ENCODE peak calls at places on chromosome 15, in nine cellular contexts. U, E, M, I, L, Z, V, P and D are unnamed samples. For H3K4me1, the result is how much of the 10 kb centered on the place peaks cover.

GRCh38 chr15:63902671-63903035 is 68.9 kb upstream of the HERC1 start:
- DNase-seq in U (no peak), E (no peak), M (peak), I (no peak), L (no peak), Z (no peak), V (no peak), P (no peak), D (no peak)

GRCh38 chr15:31267161-31268107 is 59.2 kb upstream of the KLF13 start:
- DNase-seq in U (peak), E (no peak), M (no peak), I (no peak), L (peak), Z (no peak), V (no peak), P (no peak), D (peak)

GRCh38 chr15:51132384-51133139 is 37.9 kb upstream of the TNFAIP8L3 start:
- DNase-seq in U (peak), E (peak), M (peak), I (peak), L (no peak), Z (no peak), V (peak), P (no peak), D (no peak)

GRCh38 chr15:62624541-62625399 is 417.8 kb upstream of the TPM1 start:
- DNase-seq in U (no peak), E (no peak), M (peak), I (peak), L (no peak), Z (no peak), V (no peak), P (no peak), D (peak)

GRCh38 chr15:100094127-100094510 is 247.7 kb downstream of the ADAMTS17 start:
- DNase-seq in U (no peak), E (no peak), M (no peak), I (peak), L (peak), Z (no peak), V (no peak), P (no peak), D (no peak)

GRCh38 chr15:58934521-58934920 is 1.0 kb upstream of the SLTM start:
- DNase-seq in U (peak), E (no peak), M (no peak), I (no peak), L (no peak), Z (no peak), V (no peak), P (no peak), D (no peak)

GRCh38 chr15:101641894-101642293 is 10.3 kb downstream of the TM2D3 start:
- DNase-seq in U (peak), E (no peak), M (no peak), I (peak), L (no peak), Z (peak), V (no peak), P (no peak), D (peak)

GRCh38 chr15:35603298-35603697 is 57.3 kb upstream of the DPH6 start:
- DNase-seq in U (no peak), E (no peak), M (no peak), I (peak), L (no peak), Z (no peak), V (no peak), P (no peak), D (no peak)

GRCh38 chr15:83306561-83306960 is 22.1 kb upstream of the BNC1 start:
- DNase-seq in U (no peak), E (no peak), M (no peak), I (peak), L (no peak), Z (no peak), V (no peak), P (no peak), D (no peak)

GRCh38 chr15:37098468-37099320 is 1.7 kb downstream of the MEIS2 start:
- DNase-seq in U (peak), E (no peak), M (peak), I (no peak), L (no peak), Z (no peak), V (peak), P (no peak), D (no peak)

GRCh38 chr15:58521293-58521991 is 89.7 kb downstream of the LIPC start:
- DNase-seq in U (no peak), E (no peak), M (peak), I (peak), L (peak), Z (no peak), V (peak), P (peak), D (no peak)

GRCh38 chr15:43465105-43465504 is 27.9 kb downstream of the TP53BP1 start:
- DNase-seq in U (no peak), E (no peak), M (no peak), I (peak), L (no peak), Z (no peak), V (no peak), P (no peak), D (no peak)

GRCh38 chr15:61034793-61035710 is 194.1 kb downstream of the RORA start:
- DNase-seq in U (no peak), E (no peak), M (no peak), I (peak), L (no peak), Z (no peak), V (no peak), P (no peak), D (no peak)

GRCh38 chr15:83380026-83380425 is 67.1 kb upstream of the SH3GL3 start:
- DNase-seq in U (no peak), E (no peak), M (no peak), I (peak), L (no peak), Z (no peak), V (no peak), P (no peak), D (no peak)

GRCh38 chr15:37125143-37125542 is 24.8 kb upstream of the MEIS2 start:
- DNase-seq in U (no peak), E (no peak), M (peak), I (no peak), L (no peak), Z (no peak), V (no peak), P (no peak), D (no peak)

GRCh38 chr15:70830615-70831014 is 23.3 kb downstream of the LARP6 start:
- DNase-seq in U (no peak), E (no peak), M (no peak), I (no peak), L (no peak), Z (no peak), V (peak), P (no peak), D (no peak)

GRCh38 chr15:44971036-44971435 is 14.5 kb downstream of the TERB2 start:
- DNase-seq in U (no peak), E (no peak), M (no peak), I (no peak), L (no peak), Z (no peak), V (no peak), P (no peak), D (no peak)

GRCh38 chr15:62809106-62809967 is 233.2 kb upstream of the TPM1 start:
- DNase-seq in U (no peak), E (no peak), M (no peak), I (peak), L (no peak), Z (no peak), V (no peak), P (no peak), D (no peak)

GRCh38 chr15:22884344-22884743 is 45.9 kb downstream of the NIPA2 start:
- DNase-seq in U (peak), E (no peak), M (peak), I (no peak), L (peak), Z (no peak), V (peak), P (no peak), D (peak)

GRCh38 chr15:77851696-77852095 is 219.0 kb upstream of the LINGO1 start:
- DNase-seq in U (no peak), E (no peak), M (no peak), I (no peak), L (peak), Z (no peak), V (peak), P (no peak), D (no peak)

GRCh38 chr15:31349233-31350141 is 22.9 kb downstream of the KLF13 start:
- DNase-seq in U (no peak), E (no peak), M (no peak), I (no peak), L (no peak), Z (no peak), V (no peak), P (no peak), D (no peak)

GRCh38 chr15:59317211-59317610 is 55.5 kb downstream of the MYO1E start:
- DNase-seq in U (no peak), E (no peak), M (no peak), I (peak), L (no peak), Z (no peak), V (no peak), P (no peak), D (no peak)

GRCh38 chr15:99749386-99749785 is 16.1 kb upstream of the LYSMD4 start:
- DNase-seq in U (no peak), E (no peak), M (no peak), I (peak), L (no peak), Z (no peak), V (no peak), P (no peak), D (no peak)

GRCh38 chr15:77535845-77536244 is 96.9 kb downstream of the LINGO1 start:
- DNase-seq in U (peak), E (no peak), M (no peak), I (no peak), L (peak), Z (no peak), V (no peak), P (no peak), D (no peak)

GRCh38 chr15:72774696-72775383 is 8.7 kb downstream of the ADPGK start:
- DNase-seq in U (peak), E (no peak), M (no peak), I (no peak), L (no peak), Z (no peak), V (no peak), P (no peak), D (no peak)

GRCh38 chr15:98312913-98313312 is 335.4 kb upstream of the IGF1R start:
- DNase-seq in U (no peak), E (no peak), M (no peak), I (no peak), L (no peak), Z (no peak), V (no peak), P (no peak), D (no peak)

GRCh38 chr15:101207867-101208288 is 44.0 kb downstream of the CHSY1 start:
- DNase-seq in U (no peak), E (no peak), M (peak), I (peak), L (no peak), Z (no peak), V (no peak), P (no peak), D (no peak)

GRCh38 chr15:28094732-28095521 is 4.2 kb downstream of the OCA2 start:
- DNase-seq in U (no peak), E (no peak), M (peak), I (no peak), L (peak), Z (no peak), V (peak), P (no peak), D (peak)

GRCh38 chr15:25091421-25092158 is 136.8 kb downstream of the SNRPN start:
- DNase-seq in U (no peak), E (no peak), M (no peak), I (no peak), L (no peak), Z (no peak), V (no peak), P (no peak), D (no peak)

GRCh38 chr15:40871749-40872617 is 2.1 kb downstream of the RHOV start:
- DNase-seq in U (no peak), E (no peak), M (no peak), I (no peak), L (peak), Z (no peak), V (peak), P (no peak), D (no peak)

GRCh38 chr15:28021281-28022039 is 77.7 kb downstream of the OCA2 start:
- DNase-seq in U (no peak), E (no peak), M (peak), I (peak), L (peak), Z (no peak), V (peak), P (no peak), D (no peak)

GRCh38 chr15:78456391-78456790 is 18.4 kb downstream of the IREB2 start:
- DNase-seq in U (no peak), E (no peak), M (peak), I (no peak), L (no peak), Z (no peak), V (no peak), P (no peak), D (no peak)

GRCh38 chr15:25182098-25182478 is 227.3 kb downstream of the SNRPN start:
- DNase-seq in U (no peak), E (no peak), M (no peak), I (no peak), L (peak), Z (no peak), V (peak), P (no peak), D (no peak)

GRCh38 chr15:77819271-77819806 is 186.6 kb upstream of the LINGO1 start:
- DNase-seq in U (no peak), E (no peak), M (no peak), I (no peak), L (no peak), Z (no peak), V (no peak), P (no peak), D (no peak)

DNA sequence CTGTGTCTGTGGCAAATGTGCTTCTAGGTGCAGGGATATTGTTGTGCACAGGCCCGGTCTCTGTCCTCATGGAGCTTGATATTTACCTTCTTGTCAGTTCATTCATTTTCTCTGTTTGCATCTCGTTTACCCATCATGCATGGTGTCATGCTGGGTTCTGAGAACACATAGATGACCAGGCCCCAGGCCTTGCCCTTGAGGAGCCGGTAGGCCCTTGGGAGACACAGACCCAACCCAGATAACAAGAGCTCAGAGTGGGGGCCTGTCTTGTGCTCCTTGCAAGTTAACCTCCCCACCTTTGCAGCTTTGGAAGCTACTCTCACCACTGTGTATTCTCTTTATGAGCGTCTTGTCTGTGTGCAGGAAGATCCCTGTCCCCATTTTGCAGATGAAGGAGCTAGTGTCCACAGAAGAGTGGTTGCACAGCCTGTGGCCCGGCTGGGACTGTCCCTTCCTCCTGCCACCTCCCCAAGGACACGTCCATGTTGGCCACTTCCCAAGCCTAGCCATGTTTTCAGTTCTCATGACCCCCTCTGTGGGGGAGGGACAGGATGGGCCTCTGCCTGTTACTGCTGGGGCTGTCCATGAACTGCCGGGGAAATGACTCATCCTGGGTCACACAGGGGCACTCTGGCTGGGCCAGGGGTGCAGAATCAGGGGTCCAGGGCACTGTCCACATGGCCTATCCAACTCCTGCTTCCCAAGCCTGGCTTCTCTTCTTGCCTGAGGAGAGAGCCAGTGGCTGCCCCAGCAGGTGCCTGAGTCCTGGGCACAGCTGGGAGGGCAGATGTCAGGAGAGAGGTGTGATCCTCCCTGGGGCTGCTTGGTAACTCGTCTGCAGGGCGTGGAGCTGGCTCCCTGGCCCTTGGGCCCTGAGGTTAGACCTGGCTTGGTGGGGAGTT is 3.4 kb downstream of the SNX33 start:
- DNase-seq in U (no peak), E (no peak), M (peak), I (peak), L (no peak), Z (no peak), V (peak), P (peak), D (no peak)
- H3K4me3 ChIP-seq in U (no peak), E (peak), M (no peak), I (peak), L (peak), Z (no peak), V (peak), P (peak), D (no peak)

GRCh38 chr15:73984208-73984979 is 7.7 kb downstream of the STOML1 start:
- DNase-seq in U (no peak), E (no peak), M (no peak), I (no peak), L (peak), Z (no peak), V (no peak), P (no peak), D (no peak)
- H3K4me1 ChIP-seq in U (under half), E (under half), M (under half), I (half or more), L (half or more), Z (under half), V (under half), P (half or more), D (under half)

DNA sequence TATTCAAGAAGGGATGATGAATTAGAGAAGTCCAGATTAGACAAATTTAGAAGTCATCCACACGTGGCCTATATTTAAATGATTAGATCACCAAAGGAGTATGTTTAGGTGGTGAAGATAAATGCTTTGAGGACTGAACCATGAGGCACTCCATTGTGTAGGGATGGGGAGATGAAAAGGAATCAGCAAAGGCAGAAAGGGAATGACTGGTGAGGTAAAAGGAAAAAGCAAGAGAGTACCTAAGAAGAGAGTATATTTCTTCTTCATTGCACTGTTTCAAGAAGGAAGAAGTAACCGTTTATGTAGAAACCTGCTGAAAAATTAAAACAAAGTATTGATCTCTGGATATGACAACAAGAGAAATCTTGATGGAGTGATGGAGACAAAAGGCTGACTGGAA is 40.7 kb downstream of the DENND4A start:
- DNase-seq in U (no peak), E (no peak), M (no peak), I (no peak), L (no peak), Z (no peak), V (no peak), P (no peak), D (no peak)
- H3K27ac ChIP-seq in U (no peak), E (no peak), M (no peak), I (no peak), L (no peak), Z (no peak), V (no peak), P (no peak), D (no peak)

GRCh38 chr15:75193976-75194375 is 7.7 kb upstream of the C15orf39 start:
- DNase-seq in U (no peak), E (no peak), M (no peak), I (no peak), L (no peak), Z (no peak), V (no peak), P (no peak), D (no peak)

GRCh38 chr15:75194397-75194796 is 7.3 kb upstream of the C15orf39 start:
- DNase-seq in U (no peak), E (no peak), M (no peak), I (no peak), L (no peak), Z (no peak), V (peak), P (no peak), D (no peak)

GRCh38 chr15:75195122-75195765 is 6.4 kb upstream of the C15orf39 start:
- DNase-seq in U (no peak), E (no peak), M (no peak), I (peak), L (no peak), Z (no peak), V (peak), P (no peak), D (no peak)

GRCh38 chr15:75197062-75197630 is 4.5 kb upstream of the C15orf39 start:
- DNase-seq in U (no peak), E (no peak), M (no peak), I (no peak), L (no peak), Z (no peak), V (no peak), P (no peak), D (no peak)

GRCh38 chr15:75195766-75196241 is 5.9 kb upstream of the C15orf39 start:
- DNase-seq in U (no peak), E (no peak), M (no peak), I (no peak), L (no peak), Z (no peak), V (peak), P (peak), D (no peak)
- H3K4me3 ChIP-seq in U (no peak), E (no peak), M (no peak), I (no peak), L (no peak), Z (no peak), V (no peak), P (no peak), D (no peak)

GRCh38 chr15:52698514-52698913 is 19.3 kb upstream of the ATOSA start:
- DNase-seq in U (no peak), E (no peak), M (no peak), I (no peak), L (no peak), Z (no peak), V (no peak), P (no peak), D (no peak)
- H3K4me1 ChIP-seq in U (under half), E (under half), M (under half), I (under half), L (under half), Z (under half), V (under half), P (under half), D (under half)

DNA sequence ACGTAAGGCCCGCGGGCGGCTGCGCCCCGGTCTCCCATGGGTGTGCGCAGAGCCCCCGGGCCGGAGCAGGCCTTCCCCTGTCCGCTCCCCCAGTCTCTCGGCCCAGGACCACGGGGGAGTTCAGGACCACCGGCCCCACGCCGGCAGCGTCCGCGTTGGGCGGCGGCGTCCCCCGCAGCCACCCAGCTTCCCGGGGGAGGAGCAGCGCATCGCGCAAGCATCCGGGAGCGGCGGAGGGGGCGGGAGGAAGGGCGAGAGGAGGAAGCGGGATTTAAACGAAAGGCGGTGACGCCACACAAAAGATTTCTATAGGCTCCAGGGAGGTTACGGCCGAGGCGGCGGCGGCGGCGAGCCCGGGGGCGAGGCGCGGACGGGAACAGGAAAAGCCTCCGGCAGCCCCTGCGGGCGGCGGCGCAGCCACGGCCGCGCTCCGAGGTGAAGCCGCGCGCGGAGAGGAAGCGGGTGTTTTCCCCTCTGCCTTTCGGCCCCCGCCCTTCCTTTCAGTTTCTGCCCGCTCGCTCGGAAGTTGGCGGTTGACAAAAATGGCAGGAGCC is at the start of gene TLNRD1:
- DNase-seq in U (peak), E (no peak), M (peak), I (peak), L (peak), Z (peak), V (peak), P (peak), D (peak)
- H3K27ac ChIP-seq in U (peak), E (peak), M (peak), I (peak), L (peak), Z (peak), V (peak), P (peak), D (peak)